ENCODE peak calls at places on chromosomes 2 and 18, in nine cellular contexts. One of them, this sample, is unnamed.

GRCh38 chr2:30410217-30410616 is 36.8 kb upstream of the LCLAT1 start:
- DNase-seq in GM13977: no peak
- DNase-seq in RWPE1: peak
- DNase-seq in CD4-positive, alpha-beta T cell: no peak
- DNase-seq in A549: peak
- DNase-seq in omental fat pad: no peak
- DNase-seq in lower leg skin: no peak
- DNase-seq in MCF 10A: peak
- DNase-seq in cardiac fibroblast: no peak
- DNase-seq in this sample: no peak

GRCh38 chr2:207978177-207978576 is 47.1 kb downstream of the PLEKHM3 start:
- DNase-seq in GM13977: no peak
- DNase-seq in RWPE1: no peak
- DNase-seq in CD4-positive, alpha-beta T cell: no peak
- DNase-seq in A549: no peak
- DNase-seq in omental fat pad: no peak
- DNase-seq in lower leg skin: no peak
- DNase-seq in MCF 10A: no peak
- DNase-seq in cardiac fibroblast: no peak
- DNase-seq in this sample: no peak

GRCh38 chr2:124713969-124714368 is 688.9 kb downstream of the CNTNAP5 start:
- DNase-seq in GM13977: no peak
- DNase-seq in RWPE1: no peak
- DNase-seq in CD4-positive, alpha-beta T cell: no peak
- DNase-seq in A549: no peak
- DNase-seq in omental fat pad: no peak
- DNase-seq in lower leg skin: no peak
- DNase-seq in MCF 10A: no peak
- DNase-seq in cardiac fibroblast: no peak
- DNase-seq in this sample: no peak

GRCh38 chr2:88554189-88554588 is 73.1 kb downstream of the EIF2AK3 start:
- DNase-seq in GM13977: no peak
- DNase-seq in RWPE1: no peak
- DNase-seq in CD4-positive, alpha-beta T cell: no peak
- DNase-seq in A549: no peak
- DNase-seq in omental fat pad: no peak
- DNase-seq in lower leg skin: no peak
- DNase-seq in MCF 10A: peak
- DNase-seq in cardiac fibroblast: no peak
- DNase-seq in this sample: no peak

GRCh38 chr18:56030060-56030459 is 442.1 kb upstream of the TCF4 start:
- DNase-seq in GM13977: no peak
- DNase-seq in RWPE1: no peak
- DNase-seq in CD4-positive, alpha-beta T cell: no peak
- DNase-seq in A549: no peak
- DNase-seq in omental fat pad: no peak
- DNase-seq in lower leg skin: no peak
- DNase-seq in MCF 10A: no peak
- DNase-seq in cardiac fibroblast: no peak
- DNase-seq in this sample: no peak

GRCh38 chr2:131641414-131642206 is 113.9 kb downstream of the CCDC74A start:
- DNase-seq in GM13977: no peak
- DNase-seq in RWPE1: no peak
- DNase-seq in CD4-positive, alpha-beta T cell: no peak
- DNase-seq in A549: no peak
- DNase-seq in omental fat pad: no peak
- DNase-seq in lower leg skin: no peak
- DNase-seq in MCF 10A: peak
- DNase-seq in cardiac fibroblast: peak
- DNase-seq in this sample: no peak

GRCh38 chr18:74806073-74806472 is 208.4 kb downstream of the ZNF407 start:
- DNase-seq in GM13977: no peak
- DNase-seq in RWPE1: peak
- DNase-seq in CD4-positive, alpha-beta T cell: no peak
- DNase-seq in A549: no peak
- DNase-seq in omental fat pad: no peak
- DNase-seq in lower leg skin: no peak
- DNase-seq in MCF 10A: peak
- DNase-seq in cardiac fibroblast: no peak
- DNase-seq in this sample: no peak

GRCh38 chr18:58611471-58612131 is 17.3 kb downstream of the ALPK2 start:
- DNase-seq in GM13977: no peak
- DNase-seq in RWPE1: no peak
- DNase-seq in CD4-positive, alpha-beta T cell: no peak
- DNase-seq in A549: no peak
- DNase-seq in omental fat pad: no peak
- DNase-seq in lower leg skin: peak
- DNase-seq in MCF 10A: peak
- DNase-seq in cardiac fibroblast: peak
- DNase-seq in this sample: no peak

GRCh38 chr18:33470229-33470628 is 29.7 kb upstream of the CCDC178 start:
- DNase-seq in GM13977: no peak
- DNase-seq in RWPE1: no peak
- DNase-seq in CD4-positive, alpha-beta T cell: no peak
- DNase-seq in A549: no peak
- DNase-seq in omental fat pad: no peak
- DNase-seq in lower leg skin: no peak
- DNase-seq in MCF 10A: no peak
- DNase-seq in cardiac fibroblast: peak
- DNase-seq in this sample: no peak

GRCh38 chr2:172229125-172229524 is 126.4 kb upstream of the DLX2 start:
- DNase-seq in GM13977: no peak
- DNase-seq in RWPE1: no peak
- DNase-seq in CD4-positive, alpha-beta T cell: no peak
- DNase-seq in A549: no peak
- DNase-seq in omental fat pad: no peak
- DNase-seq in lower leg skin: peak
- DNase-seq in MCF 10A: no peak
- DNase-seq in cardiac fibroblast: no peak
- DNase-seq in this sample: no peak

GRCh38 chr2:43020990-43021677 is 205.3 kb downstream of the ZFP36L2 start:
- DNase-seq in GM13977: no peak
- DNase-seq in RWPE1: no peak
- DNase-seq in CD4-positive, alpha-beta T cell: no peak
- DNase-seq in A549: no peak
- DNase-seq in omental fat pad: no peak
- DNase-seq in lower leg skin: peak
- DNase-seq in MCF 10A: no peak
- DNase-seq in cardiac fibroblast: no peak
- DNase-seq in this sample: no peak

GRCh38 chr2:144528108-144528507 is 8.2 kb upstream of the ZEB2 start:
- DNase-seq in GM13977: no peak
- DNase-seq in RWPE1: no peak
- DNase-seq in CD4-positive, alpha-beta T cell: no peak
- DNase-seq in A549: no peak
- DNase-seq in omental fat pad: no peak
- DNase-seq in lower leg skin: no peak
- DNase-seq in MCF 10A: no peak
- DNase-seq in cardiac fibroblast: no peak
- DNase-seq in this sample: no peak

GRCh38 chr2:180385601-180386201 is 378.6 kb upstream of the CWC22 start:
- DNase-seq in GM13977: no peak
- DNase-seq in RWPE1: peak
- DNase-seq in CD4-positive, alpha-beta T cell: no peak
- DNase-seq in A549: no peak
- DNase-seq in omental fat pad: no peak
- DNase-seq in lower leg skin: no peak
- DNase-seq in MCF 10A: peak
- DNase-seq in cardiac fibroblast: peak
- DNase-seq in this sample: no peak

GRCh38 chr2:217902281-217903141 is 100.3 kb downstream of the TNS1 start:
- DNase-seq in GM13977: no peak
- DNase-seq in RWPE1: peak
- DNase-seq in CD4-positive, alpha-beta T cell: no peak
- DNase-seq in A549: peak
- DNase-seq in omental fat pad: peak
- DNase-seq in lower leg skin: peak
- DNase-seq in MCF 10A: peak
- DNase-seq in cardiac fibroblast: peak
- DNase-seq in this sample: peak

GRCh38 chr2:28325567-28326468 is 66.8 kb upstream of the FOSL2 start:
- DNase-seq in GM13977: no peak
- DNase-seq in RWPE1: no peak
- DNase-seq in CD4-positive, alpha-beta T cell: no peak
- DNase-seq in A549: no peak
- DNase-seq in omental fat pad: no peak
- DNase-seq in lower leg skin: peak
- DNase-seq in MCF 10A: peak
- DNase-seq in cardiac fibroblast: no peak
- DNase-seq in this sample: no peak

GRCh38 chr2:231732604-231733003 is 24.3 kb downstream of the PTMA start:
- DNase-seq in GM13977: no peak
- DNase-seq in RWPE1: no peak
- DNase-seq in CD4-positive, alpha-beta T cell: no peak
- DNase-seq in A549: no peak
- DNase-seq in omental fat pad: no peak
- DNase-seq in lower leg skin: no peak
- DNase-seq in MCF 10A: no peak
- DNase-seq in cardiac fibroblast: no peak
- DNase-seq in this sample: no peak
- TF ChIP-seq CTCF in GM13977: no peak
- TF ChIP-seq CTCF in RWPE1: no peak
- TF ChIP-seq CTCF in CD4-positive, alpha-beta T cell: no peak
- TF ChIP-seq CTCF in A549: no peak
- TF ChIP-seq CTCF in omental fat pad: no peak
- TF ChIP-seq CTCF in lower leg skin: no peak
- TF ChIP-seq CTCF in MCF 10A: no peak
- TF ChIP-seq CTCF in cardiac fibroblast: no peak
- TF ChIP-seq CTCF in this sample: no peak

DNA sequence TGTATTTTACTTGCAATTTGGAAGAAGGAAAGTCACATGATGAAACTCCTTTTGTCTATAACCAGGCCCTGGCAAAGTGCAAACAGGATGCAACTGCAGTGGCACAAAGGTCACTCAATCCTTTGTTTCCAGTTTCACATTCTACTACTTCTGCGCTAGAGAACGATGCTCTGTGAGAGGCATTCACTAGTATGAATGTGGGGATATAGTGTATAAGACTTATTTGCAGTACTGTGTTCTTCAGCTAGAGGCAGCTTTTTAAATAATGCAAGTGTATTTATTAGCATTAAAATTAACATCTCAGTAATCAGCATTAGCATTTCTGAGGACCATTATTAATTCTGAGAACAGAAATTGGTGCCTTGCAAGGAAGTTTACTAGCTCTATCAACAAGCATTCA is 68.9 kb downstream of the PRPF40A start:
- DNase-seq in GM13977: no peak
- DNase-seq in RWPE1: no peak
- DNase-seq in CD4-positive, alpha-beta T cell: no peak
- DNase-seq in A549: peak
- DNase-seq in omental fat pad: no peak
- DNase-seq in lower leg skin: no peak
- DNase-seq in MCF 10A: no peak
- DNase-seq in cardiac fibroblast: peak
- DNase-seq in this sample: no peak
- TF ChIP-seq CTCF in GM13977: no peak
- TF ChIP-seq CTCF in RWPE1: peak
- TF ChIP-seq CTCF in CD4-positive, alpha-beta T cell: no peak
- TF ChIP-seq CTCF in A549: no peak
- TF ChIP-seq CTCF in omental fat pad: no peak
- TF ChIP-seq CTCF in lower leg skin: no peak
- TF ChIP-seq CTCF in MCF 10A: peak
- TF ChIP-seq CTCF in cardiac fibroblast: peak
- TF ChIP-seq CTCF in this sample: peak

DNA sequence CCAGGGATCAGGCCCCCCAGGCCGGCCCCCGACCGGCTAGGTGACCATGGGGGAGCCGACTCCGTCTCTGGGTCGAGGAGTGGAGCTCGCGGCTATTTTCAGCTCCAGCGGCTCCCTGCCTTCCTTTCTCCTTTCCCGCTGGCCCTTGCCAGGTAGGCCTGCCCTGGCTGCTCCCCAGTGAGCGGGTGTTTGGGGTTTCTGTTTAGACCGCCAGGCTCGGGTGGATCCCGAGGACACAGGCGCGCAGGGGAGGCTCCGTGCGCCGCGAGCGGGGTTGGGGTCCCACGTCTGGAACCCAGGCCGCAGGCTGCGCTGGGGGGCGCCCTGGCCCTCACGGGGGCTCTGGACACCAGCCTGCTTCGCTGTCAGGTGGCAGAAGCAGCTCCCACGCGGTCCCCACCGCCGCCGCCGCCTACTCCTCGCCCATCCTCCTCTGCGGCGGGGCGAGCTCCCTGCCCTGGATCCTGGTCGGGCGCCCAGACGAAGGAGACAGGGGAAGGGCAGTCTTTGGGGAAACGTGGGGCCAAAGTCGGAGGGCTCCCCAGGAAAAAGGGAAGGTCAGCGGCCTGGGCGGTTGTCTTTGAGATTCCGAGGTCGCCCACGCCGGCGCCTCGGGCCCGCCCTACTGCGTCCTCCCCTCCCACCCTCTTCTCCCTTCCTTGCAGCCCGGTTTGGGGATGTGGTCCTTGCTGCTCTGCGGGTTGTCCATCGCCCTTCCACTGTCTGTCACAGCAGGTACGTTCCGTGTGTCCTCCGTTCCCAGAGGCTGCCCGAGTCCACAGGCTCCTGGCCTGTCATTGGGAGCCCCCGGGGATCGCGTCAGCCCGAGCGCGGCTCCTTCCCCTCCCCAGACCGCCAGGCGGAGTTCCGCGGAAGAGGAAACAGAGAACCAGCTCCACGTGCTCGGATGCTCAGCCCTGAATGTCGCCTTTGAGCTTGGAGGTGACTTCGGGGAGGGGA is 648 bp downstream of the IL1RL2 start:
- DNase-seq in GM13977: peak
- DNase-seq in RWPE1: peak
- DNase-seq in CD4-positive, alpha-beta T cell: peak
- DNase-seq in A549: no peak
- DNase-seq in omental fat pad: peak
- DNase-seq in lower leg skin: peak
- DNase-seq in MCF 10A: no peak
- DNase-seq in cardiac fibroblast: peak
- DNase-seq in this sample: peak
- TF ChIP-seq CTCF in GM13977: no peak
- TF ChIP-seq CTCF in RWPE1: peak
- TF ChIP-seq CTCF in CD4-positive, alpha-beta T cell: peak
- TF ChIP-seq CTCF in A549: no peak
- TF ChIP-seq CTCF in omental fat pad: no peak
- TF ChIP-seq CTCF in lower leg skin: no peak
- TF ChIP-seq CTCF in MCF 10A: no peak
- TF ChIP-seq CTCF in cardiac fibroblast: peak
- TF ChIP-seq CTCF in this sample: peak

DNA sequence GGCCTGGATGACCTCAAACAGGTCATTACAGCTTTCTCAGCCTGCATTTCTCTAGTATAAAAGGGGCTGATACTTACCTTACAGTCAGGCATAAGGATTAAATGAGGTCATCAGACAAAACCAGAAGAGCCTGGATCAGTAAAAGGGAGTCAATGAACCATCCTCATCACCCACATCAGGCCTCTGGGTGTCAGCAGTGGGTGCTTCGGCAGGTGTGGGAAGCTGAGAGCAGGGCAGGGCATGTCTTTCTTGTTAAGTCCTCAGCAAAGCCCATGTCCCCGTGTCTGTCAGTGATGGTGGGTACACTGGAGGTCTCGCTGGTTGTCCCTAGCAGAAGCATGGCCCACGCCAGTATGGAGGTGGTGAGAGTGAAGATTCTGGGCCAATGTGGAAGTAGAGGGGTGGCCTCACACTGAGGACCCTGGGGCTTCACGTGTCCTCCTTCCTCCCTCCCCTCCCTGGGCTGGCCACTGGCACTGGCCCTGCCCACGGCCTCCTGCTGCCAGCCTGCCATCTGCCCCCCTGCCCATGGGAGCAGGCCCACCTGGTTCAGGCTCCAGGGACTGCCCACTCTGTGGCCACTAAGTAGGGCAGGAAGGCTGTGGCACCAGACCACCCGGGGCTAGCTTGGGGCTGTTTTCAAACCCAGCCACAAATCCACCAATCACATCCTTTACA is 4.4 kb downstream of the ADRA2B start:
- DNase-seq in GM13977: no peak
- DNase-seq in RWPE1: no peak
- DNase-seq in CD4-positive, alpha-beta T cell: no peak
- DNase-seq in A549: no peak
- DNase-seq in omental fat pad: no peak
- DNase-seq in lower leg skin: no peak
- DNase-seq in MCF 10A: no peak
- DNase-seq in cardiac fibroblast: no peak
- DNase-seq in this sample: no peak
- TF ChIP-seq CTCF in GM13977: no peak
- TF ChIP-seq CTCF in RWPE1: no peak
- TF ChIP-seq CTCF in CD4-positive, alpha-beta T cell: no peak
- TF ChIP-seq CTCF in A549: no peak
- TF ChIP-seq CTCF in omental fat pad: no peak
- TF ChIP-seq CTCF in lower leg skin: no peak
- TF ChIP-seq CTCF in MCF 10A: no peak
- TF ChIP-seq CTCF in cardiac fibroblast: no peak
- TF ChIP-seq CTCF in this sample: no peak

This sample was measured in thoracic aorta.